ENCODE peak calls at places on chromosomes 2 and 18, in eight cellular contexts. F is astrocyte, S is GM23248, T is Karpas-422, I is HCT116, P is HepG2, J is H1, V is osteoblast. A is an unnamed sample.
A peak's percentile ranks its signal among the peaks of the same experiment; 100 is the strongest.

GRCh38 chr18:80200171-80200931 is 47.0 kb downstream of the PARD6G start:
- DNase-seq in F (no peak), S (peak; percentile 28), T (peak; percentile 61), I (no peak), P (peak; percentile 80), J (no peak), V (peak; percentile 69), A (no peak)

GRCh38 chr18:50051288-50051687 is 143.7 kb downstream of the MYO5B start:
- DNase-seq in F (no peak), S (peak; percentile 5), T (no peak), I (no peak), P (peak; percentile 25), J (no peak), V (no peak), A (peak; percentile 36)

GRCh38 chr2:230665263-230665691 is 47.4 kb upstream of the CAB39 start:
- DNase-seq in F (no peak), S (no peak), T (no peak), I (no peak), P (no peak), J (no peak), V (peak; percentile 65), A (no peak)

GRCh38 chr2:181953773-181954537 is 31.7 kb upstream of the PPP1R1C start:
- DNase-seq in F (peak; percentile 50), S (peak; percentile 51), T (peak; percentile 89), I (peak; percentile 83), P (peak; percentile 70), J (peak; percentile 67), V (peak; percentile 87), A (peak; percentile 83)

GRCh38 chr2:29223257-29223656 is 108.0 kb downstream of the CLIP4 start:
- DNase-seq in F (no peak), S (no peak), T (no peak), I (no peak), P (no peak), J (no peak), V (no peak), A (no peak)

GRCh38 chr2:101036562-101036961 is 34.5 kb downstream of the RPL31 start:
- DNase-seq in F (peak; percentile 6), S (peak; percentile 65), T (peak; percentile 57), I (no peak), P (peak; percentile 33), J (no peak), V (peak; percentile 39), A (peak; percentile 60)

GRCh38 chr2:71934595-71935263 is 212.9 kb downstream of the CYP26B1 start:
- DNase-seq in F (peak; percentile 36), S (peak; percentile 92), T (no peak), I (no peak), P (no peak), J (no peak), V (peak; percentile 80), A (no peak)

GRCh38 chr2:36605273-36605672 is 7.3 kb upstream of the FEZ2 start:
- DNase-seq in F (no peak), S (no peak), T (no peak), I (no peak), P (no peak), J (no peak), V (no peak), A (no peak)

GRCh38 chr2:170685591-170685990 is 29.5 kb upstream of the SP5 start:
- DNase-seq in F (no peak), S (no peak), T (no peak), I (no peak), P (no peak), J (no peak), V (no peak), A (no peak)

GRCh38 chr18:45626330-45627203 is 11.3 kb downstream of the SLC14A2 start:
- DNase-seq in F (peak; percentile 61), S (peak; percentile 69), T (no peak), I (no peak), P (no peak), J (peak; percentile 13), V (peak; percentile 80), A (peak; percentile 62)

GRCh38 chr2:38174646-38175096 is 98.7 kb upstream of the CYP1B1 start:
- DNase-seq in F (peak; percentile 100), S (peak; percentile 98), T (no peak), I (no peak), P (no peak), J (no peak), V (peak; percentile 46), A (no peak)

GRCh38 chr2:233436691-233437438 is 82.6 kb downstream of the DGKD start:
- DNase-seq in F (no peak), S (no peak), T (no peak), I (no peak), P (no peak), J (no peak), V (peak; percentile 62), A (no peak)

GRCh38 chr2:106159867-106160785 is 34.0 kb downstream of the UXS1 start:
- DNase-seq in F (no peak), S (no peak), T (no peak), I (no peak), P (no peak), J (no peak), V (no peak), A (no peak)

GRCh38 chr18:78659748-78660147 is 319.9 kb upstream of the SALL3 start:
- DNase-seq in F (no peak), S (no peak), T (peak; percentile 81), I (no peak), P (no peak), J (peak; percentile 13), V (no peak), A (no peak)

GRCh38 chr2:216657963-216658362 is 24.7 kb downstream of the IGFBP2 start:
- DNase-seq in F (no peak), S (no peak), T (no peak), I (no peak), P (no peak), J (no peak), V (peak; percentile 77), A (no peak)
- H4K20me1 ChIP-seq in F (peaks cover 42% of the 10 kb centered on the region), S (no peaks in the 10 kb centered on the region), T (no peaks in the 10 kb centered on the region), I (no peaks in the 10 kb centered on the region), P (no peaks in the 10 kb centered on the region), J (peaks cover 9% of the 10 kb centered on the region), V (peaks cover 5% of the 10 kb centered on the region), A (no peaks in the 10 kb centered on the region)

GRCh38 chr18:13225261-13225660 is 6.7 kb downstream of the LDLRAD4 start:
- DNase-seq in F (no peak), S (no peak), T (no peak), I (no peak), P (no peak), J (no peak), V (no peak), A (no peak)

GRCh38 chr18:13231151-13231550 is 12.6 kb downstream of the LDLRAD4 start:
- DNase-seq in F (no peak), S (no peak), T (no peak), I (no peak), P (no peak), J (no peak), V (no peak), A (no peak)

GRCh38 chr18:13226533-13227144 is 8.1 kb downstream of the LDLRAD4 start:
- DNase-seq in F (no peak), S (no peak), T (no peak), I (no peak), P (no peak), J (no peak), V (no peak), A (no peak)

GRCh38 chr18:13229021-13229671 is 10.6 kb downstream of the LDLRAD4 start:
- DNase-seq in F (no peak), S (no peak), T (no peak), I (no peak), P (no peak), J (no peak), V (no peak), A (no peak)

DNA sequence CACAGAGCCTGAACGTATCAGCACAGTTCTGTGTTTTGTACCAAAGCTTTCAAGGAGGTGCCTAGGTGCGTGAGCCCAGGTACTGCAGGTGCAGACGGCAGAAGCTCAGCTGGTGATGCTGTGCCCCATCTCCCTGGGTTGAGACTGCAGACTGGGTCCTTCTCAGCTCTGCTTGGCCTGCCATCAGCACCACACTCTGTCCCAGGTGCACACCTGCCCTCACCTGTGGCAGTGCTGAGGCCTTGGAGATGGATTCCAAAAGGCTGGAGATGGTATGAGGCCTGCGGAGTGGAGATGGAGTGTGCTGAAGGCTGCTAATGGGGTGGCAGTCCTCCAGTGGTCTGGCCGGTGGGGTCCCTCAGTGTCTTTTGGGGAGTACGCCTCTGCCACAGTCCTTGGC is 9.3 kb downstream of the LDLRAD4 start:
- DNase-seq in F (no peak), S (no peak), T (no peak), I (no peak), P (no peak), J (no peak), V (no peak), A (no peak)
- H4K20me1 ChIP-seq in F (peaks cover 16% of the 10 kb centered on the region), S (no peaks in the 10 kb centered on the region), T (no peaks in the 10 kb centered on the region), I (no peaks in the 10 kb centered on the region), P (no peaks in the 10 kb centered on the region), J (no peaks in the 10 kb centered on the region), V (no peaks in the 10 kb centered on the region), A (no peaks in the 10 kb centered on the region)

GRCh38 chr2:148687543-148687942 is 43.0 kb downstream of the EPC2 start:
- DNase-seq in F (no peak), S (no peak), T (no peak), I (no peak), P (no peak), J (no peak), V (no peak), A (no peak)
- H4K20me1 ChIP-seq in F (peaks cover 73% of the 10 kb centered on the region), S (peaks cover 13% of the 10 kb centered on the region), T (peaks cover 6% of the 10 kb centered on the region), I (peaks cover 6% of the 10 kb centered on the region), P (peaks cover 13% of the 10 kb centered on the region), J (peaks cover 2% of the 10 kb centered on the region), V (peaks cover 21% of the 10 kb centered on the region), A (peaks cover 50% of the 10 kb centered on the region)

GRCh38 chr18:35114305-35114704 is 73.1 kb downstream of the MAPRE2 start:
- DNase-seq in F (no peak), S (no peak), T (peak; percentile 59), I (no peak), P (no peak), J (no peak), V (no peak), A (no peak)

GRCh38 chr18:35118641-35119040 is 77.4 kb downstream of the MAPRE2 start:
- DNase-seq in F (no peak), S (no peak), T (no peak), I (no peak), P (no peak), J (no peak), V (no peak), A (no peak)

GRCh38 chr18:35117372-35117771 is 76.2 kb downstream of the MAPRE2 start:
- DNase-seq in F (no peak), S (no peak), T (no peak), I (no peak), P (no peak), J (no peak), V (no peak), A (no peak)

GRCh38 chr18:35117951-35118411 is 76.8 kb downstream of the MAPRE2 start:
- DNase-seq in F (peak; percentile 79), S (peak; percentile 72), T (no peak), I (no peak), P (no peak), J (no peak), V (no peak), A (no peak)

DNA sequence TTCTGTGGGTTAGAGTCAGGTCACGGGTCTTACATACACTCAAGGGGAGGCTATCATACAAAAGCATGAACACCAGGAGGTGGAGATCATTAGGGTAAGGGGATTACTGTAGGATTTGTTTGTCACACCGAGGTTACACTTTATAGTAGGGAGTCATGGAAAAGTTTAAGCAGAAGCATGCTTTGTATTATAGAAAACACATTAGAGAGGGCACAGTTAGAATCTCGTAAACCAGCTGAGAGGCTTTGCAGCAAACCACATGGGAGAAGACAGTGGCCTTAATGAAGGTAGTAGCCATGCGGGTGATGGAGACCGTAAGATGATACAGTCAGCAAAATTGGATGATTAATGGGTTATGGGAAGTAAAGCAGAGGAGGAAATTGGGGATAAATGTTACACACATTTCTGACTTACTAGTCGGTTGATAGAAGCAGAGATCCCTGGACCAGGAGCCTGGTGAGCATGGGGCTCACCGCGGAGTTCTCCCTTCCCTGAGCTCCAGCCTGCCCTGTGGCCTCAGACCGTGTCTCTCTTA is 75.6 kb downstream of the MAPRE2 start:
- DNase-seq in F (no peak), S (no peak), T (no peak), I (no peak), P (no peak), J (no peak), V (no peak), A (no peak)
- H4K20me1 ChIP-seq in F (peaks cover 5% of the 10 kb centered on the region), S (no peaks in the 10 kb centered on the region), T (peaks cover 41% of the 10 kb centered on the region), I (no peaks in the 10 kb centered on the region), P (no peaks in the 10 kb centered on the region), J (peaks cover 2% of the 10 kb centered on the region), V (no peaks in the 10 kb centered on the region), A (no peaks in the 10 kb centered on the region)